ENCODE peak calls at places on chromosome 4, in ten cellular contexts. One of them, this sample, is unnamed.

GRCh38 chr4:112946127-112946526 is 103.3 kb upstream of the ANK2 start:
- DNase-seq in T-helper 2 cell: no peak
- DNase-seq in activated CD8-positive, alpha-beta memory T cell treated with anti-CD3 and anti-CD28 coated beads, Interleukin-2, amount 50 U/mL, for 48 hours: no peak
- DNase-seq in stimulated activated CD4-positive, alpha-beta T cell treated with anti-CD3 and anti-CD28 coated beads, Interleukin-4, amount 100 ng/mL, for 24 hours: no peak
- DNase-seq in type B pancreatic cell: no peak
- DNase-seq in sigmoid colon: no peak
- DNase-seq in HFF-Myc: no peak
- DNase-seq in amygdala: no peak
- DNase-seq in AG10803: no peak
- DNase-seq in T1000: no peak
- DNase-seq in this sample: no peak

GRCh38 chr4:106062452-106062875 is 167.2 kb downstream of the NPNT start:
- DNase-seq in T-helper 2 cell: no peak
- DNase-seq in sigmoid colon: no peak
- DNase-seq in stimulated activated CD4-positive, alpha-beta T cell treated with anti-CD3 and anti-CD28 coated beads, Interleukin-4, amount 100 ng/mL, for 24 hours: no peak
- DNase-seq in HFF-Myc: peak
- DNase-seq in type B pancreatic cell: no peak
- DNase-seq in T1000: no peak
- DNase-seq in AG10803: peak
- DNase-seq in amygdala: no peak
- DNase-seq in activated CD8-positive, alpha-beta memory T cell treated with anti-CD3 and anti-CD28 coated beads, Interleukin-2, amount 50 U/mL, for 48 hours: no peak
- DNase-seq in this sample: peak

GRCh38 chr4:31160146-31160545 is 440.0 kb downstream of the PCDH7 start:
- DNase-seq in activated CD8-positive, alpha-beta memory T cell treated with anti-CD3 and anti-CD28 coated beads, Interleukin-2, amount 50 U/mL, for 48 hours: no peak
- DNase-seq in T1000: no peak
- DNase-seq in AG10803: no peak
- DNase-seq in sigmoid colon: no peak
- DNase-seq in stimulated activated CD4-positive, alpha-beta T cell treated with anti-CD3 and anti-CD28 coated beads, Interleukin-4, amount 100 ng/mL, for 24 hours: no peak
- DNase-seq in T-helper 2 cell: no peak
- DNase-seq in type B pancreatic cell: no peak
- DNase-seq in amygdala: no peak
- DNase-seq in HFF-Myc: no peak
- DNase-seq in this sample: no peak

GRCh38 chr4:137390707-137391106 is 141.6 kb downstream of the PCDH18 start:
- DNase-seq in type B pancreatic cell: no peak
- DNase-seq in AG10803: peak
- DNase-seq in amygdala: no peak
- DNase-seq in T-helper 2 cell: no peak
- DNase-seq in T1000: no peak
- DNase-seq in stimulated activated CD4-positive, alpha-beta T cell treated with anti-CD3 and anti-CD28 coated beads, Interleukin-4, amount 100 ng/mL, for 24 hours: no peak
- DNase-seq in sigmoid colon: no peak
- DNase-seq in HFF-Myc: no peak
- DNase-seq in activated CD8-positive, alpha-beta memory T cell treated with anti-CD3 and anti-CD28 coated beads, Interleukin-2, amount 50 U/mL, for 48 hours: no peak
- DNase-seq in this sample: no peak

GRCh38 chr4:40254961-40255721 is 58.3 kb downstream of the RHOH start:
- DNase-seq in T1000: peak
- DNase-seq in sigmoid colon: no peak
- DNase-seq in HFF-Myc: peak
- DNase-seq in activated CD8-positive, alpha-beta memory T cell treated with anti-CD3 and anti-CD28 coated beads, Interleukin-2, amount 50 U/mL, for 48 hours: no peak
- DNase-seq in type B pancreatic cell: no peak
- DNase-seq in AG10803: peak
- DNase-seq in T-helper 2 cell: no peak
- DNase-seq in stimulated activated CD4-positive, alpha-beta T cell treated with anti-CD3 and anti-CD28 coated beads, Interleukin-4, amount 100 ng/mL, for 24 hours: no peak
- DNase-seq in amygdala: no peak
- DNase-seq in this sample: no peak

GRCh38 chr4:128302775-128303174 is 15.2 kb upstream of the PGRMC2 start:
- DNase-seq in HFF-Myc: no peak
- DNase-seq in AG10803: peak
- DNase-seq in T1000: no peak
- DNase-seq in activated CD8-positive, alpha-beta memory T cell treated with anti-CD3 and anti-CD28 coated beads, Interleukin-2, amount 50 U/mL, for 48 hours: no peak
- DNase-seq in type B pancreatic cell: no peak
- DNase-seq in sigmoid colon: no peak
- DNase-seq in T-helper 2 cell: no peak
- DNase-seq in stimulated activated CD4-positive, alpha-beta T cell treated with anti-CD3 and anti-CD28 coated beads, Interleukin-4, amount 100 ng/mL, for 24 hours: no peak
- DNase-seq in amygdala: no peak
- DNase-seq in this sample: no peak

GRCh38 chr4:72286185-72286584 is 254.4 kb downstream of the NPFFR2 start:
- DNase-seq in amygdala: no peak
- DNase-seq in type B pancreatic cell: no peak
- DNase-seq in stimulated activated CD4-positive, alpha-beta T cell treated with anti-CD3 and anti-CD28 coated beads, Interleukin-4, amount 100 ng/mL, for 24 hours: no peak
- DNase-seq in activated CD8-positive, alpha-beta memory T cell treated with anti-CD3 and anti-CD28 coated beads, Interleukin-2, amount 50 U/mL, for 48 hours: no peak
- DNase-seq in T-helper 2 cell: no peak
- DNase-seq in T1000: no peak
- DNase-seq in sigmoid colon: no peak
- DNase-seq in HFF-Myc: no peak
- DNase-seq in AG10803: peak
- DNase-seq in this sample: no peak

GRCh38 chr4:71235321-71236206 is 103.3 kb upstream of the SLC4A4 start:
- DNase-seq in amygdala: peak
- DNase-seq in T1000: no peak
- DNase-seq in activated CD8-positive, alpha-beta memory T cell treated with anti-CD3 and anti-CD28 coated beads, Interleukin-2, amount 50 U/mL, for 48 hours: no peak
- DNase-seq in HFF-Myc: no peak
- DNase-seq in AG10803: no peak
- DNase-seq in stimulated activated CD4-positive, alpha-beta T cell treated with anti-CD3 and anti-CD28 coated beads, Interleukin-4, amount 100 ng/mL, for 24 hours: no peak
- DNase-seq in type B pancreatic cell: no peak
- DNase-seq in T-helper 2 cell: no peak
- DNase-seq in sigmoid colon: no peak
- DNase-seq in this sample: no peak

GRCh38 chr4:91924625-91925024 is 379.1 kb upstream of the GRID2 start:
- DNase-seq in AG10803: no peak
- DNase-seq in type B pancreatic cell: no peak
- DNase-seq in amygdala: no peak
- DNase-seq in T1000: no peak
- DNase-seq in activated CD8-positive, alpha-beta memory T cell treated with anti-CD3 and anti-CD28 coated beads, Interleukin-2, amount 50 U/mL, for 48 hours: no peak
- DNase-seq in stimulated activated CD4-positive, alpha-beta T cell treated with anti-CD3 and anti-CD28 coated beads, Interleukin-4, amount 100 ng/mL, for 24 hours: no peak
- DNase-seq in T-helper 2 cell: no peak
- DNase-seq in sigmoid colon: no peak
- DNase-seq in HFF-Myc: no peak
- DNase-seq in this sample: no peak

GRCh38 chr4:69743476-69744156 is 16.8 kb downstream of the SULT1B1 start:
- DNase-seq in activated CD8-positive, alpha-beta memory T cell treated with anti-CD3 and anti-CD28 coated beads, Interleukin-2, amount 50 U/mL, for 48 hours: no peak
- DNase-seq in T1000: no peak
- DNase-seq in AG10803: no peak
- DNase-seq in stimulated activated CD4-positive, alpha-beta T cell treated with anti-CD3 and anti-CD28 coated beads, Interleukin-4, amount 100 ng/mL, for 24 hours: no peak
- DNase-seq in sigmoid colon: no peak
- DNase-seq in type B pancreatic cell: no peak
- DNase-seq in T-helper 2 cell: no peak
- DNase-seq in HFF-Myc: no peak
- DNase-seq in amygdala: no peak
- DNase-seq in this sample: no peak

GRCh38 chr4:7771541-7772507 is 167.8 kb downstream of the AFAP1 start:
- DNase-seq in AG10803: no peak
- DNase-seq in T-helper 2 cell: no peak
- DNase-seq in amygdala: no peak
- DNase-seq in activated CD8-positive, alpha-beta memory T cell treated with anti-CD3 and anti-CD28 coated beads, Interleukin-2, amount 50 U/mL, for 48 hours: no peak
- DNase-seq in HFF-Myc: no peak
- DNase-seq in T1000: no peak
- DNase-seq in sigmoid colon: peak
- DNase-seq in stimulated activated CD4-positive, alpha-beta T cell treated with anti-CD3 and anti-CD28 coated beads, Interleukin-4, amount 100 ng/mL, for 24 hours: no peak
- DNase-seq in type B pancreatic cell: no peak
- DNase-seq in this sample: no peak

This sample was measured in SJSA1.